ENCODE peak calls at places on chromosomes 12 and 14, in ten cellular contexts. G is lung; Y is CD8-positive, alpha-beta T cell; Q is IMR-90; B is aorta; C is left lung; A is GM23338; F is HCT116; L is pancreas; X is upper lobe of left lung. E is an unnamed sample. For H3K27me3 and H3K36me3, the result is how much of the 10 kb centered on the place peaks cover.

GRCh38 chr14:58668848-58669480 is 31.2 kb downstream of the DACT1 start:
- ATAC-seq in L (no peak), C (no peak), F (no peak), Q (no peak), A (no peak), B (no peak), X (no peak), Y (no peak), G (no peak), E (no peak)

GRCh38 chr12:76820888-76821482 is 57.1 kb downstream of the ZDHHC17 start:
- ATAC-seq in G (no peak), B (no peak), F (peak), X (no peak), C (peak), A (peak), Q (peak), Y (no peak), L (peak), E (no peak)

GRCh38 chr12:42396473-42397259 is 70.7 kb downstream of the PPHLN1 start:
- ATAC-seq in A (no peak), G (no peak), C (no peak), B (no peak), F (no peak), L (no peak), Y (no peak), Q (no peak), X (no peak), E (no peak)

GRCh38 chr12:130700492-130701401 is 15.4 kb downstream of the RIMBP2 start:
- ATAC-seq in B (no peak), A (no peak), C (no peak), Q (no peak), Y (no peak), X (peak), F (peak), G (no peak), L (no peak), E (no peak)

GRCh38 chr12:110920324-110920910 is at the start of gene MYL2:
- ATAC-seq in X (no peak), A (no peak), C (no peak), L (no peak), Q (no peak), F (no peak), B (no peak), G (no peak), Y (no peak), E (no peak)

GRCh38 chr14:96470331-96470730 is 31.9 kb upstream of the PAPOLA start:
- ATAC-seq in C (no peak), Y (no peak), B (no peak), A (no peak), F (no peak), L (no peak), G (no peak), Q (no peak), X (no peak), E (no peak)

GRCh38 chr12:51954465-51955361 is 3.2 kb downstream of the ACVR1B start:
- ATAC-seq in X (no peak), A (no peak), C (peak), B (no peak), Y (no peak), G (no peak), L (peak), F (no peak), Q (no peak), E (no peak)

GRCh38 chr12:106205208-106206069 is 42.4 kb downstream of the CKAP4 start:
- ATAC-seq in C (peak), Q (no peak), Y (no peak), G (no peak), A (peak), F (peak), B (no peak), X (peak), L (peak), E (no peak)

GRCh38 chr12:94290353-94290752 is 142.0 kb downstream of the PLXNC1 start:
- ATAC-seq in X (no peak), C (peak), B (peak), F (no peak), L (no peak), Q (peak), A (peak), G (no peak), Y (no peak), E (no peak)

GRCh38 chr14:96065661-96066459 is 26.7 kb downstream of the C14orf132 start:
- ATAC-seq in X (no peak), G (no peak), Q (no peak), L (peak), Y (no peak), F (no peak), C (no peak), A (peak), B (no peak), E (no peak)

GRCh38 chr12:52992699-52993557 is 13.3 kb upstream of the EIF4B start:
- ATAC-seq in A (no peak), Q (peak), B (no peak), G (no peak), C (no peak), F (peak), L (peak), Y (no peak), X (no peak), E (no peak)

GRCh38 chr12:123474493-123475255 is 16.7 kb downstream of the SNRNP35 start:
- ATAC-seq in G (no peak), B (no peak), C (no peak), Y (peak), F (no peak), Q (no peak), A (no peak), X (no peak), L (peak), E (no peak)

DNA sequence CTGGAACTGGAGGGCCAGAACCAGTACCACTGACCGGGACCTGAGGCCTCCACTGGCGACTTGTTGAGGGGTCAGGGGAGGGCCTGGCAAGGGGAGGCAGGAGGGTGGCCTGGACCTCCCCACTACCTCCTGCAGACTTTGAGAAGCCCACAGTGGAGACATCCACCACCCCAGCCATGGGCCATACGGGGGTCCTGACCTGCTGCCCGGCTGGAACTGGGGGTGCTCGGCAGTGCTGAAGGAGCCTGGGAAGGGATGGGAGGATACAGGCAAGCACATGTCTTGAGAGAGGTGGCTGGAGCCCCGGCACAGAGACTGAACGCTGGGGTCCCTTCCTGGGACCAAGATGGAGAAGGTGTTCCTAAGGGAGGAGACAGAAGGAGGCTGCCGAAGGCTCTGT is 14.3 kb downstream of the NGB start:
- ATAC-seq in X (no peak), C (no peak), F (no peak), L (no peak), Y (no peak), Q (no peak), A (no peak), B (no peak), G (no peak), E (no peak)
- H3K27me3 ChIP-seq in X (under half), C (under half), F (under half), L (under half), Y (under half), Q (under half), A (under half), B (under half), G (under half), E (half or more)

DNA sequence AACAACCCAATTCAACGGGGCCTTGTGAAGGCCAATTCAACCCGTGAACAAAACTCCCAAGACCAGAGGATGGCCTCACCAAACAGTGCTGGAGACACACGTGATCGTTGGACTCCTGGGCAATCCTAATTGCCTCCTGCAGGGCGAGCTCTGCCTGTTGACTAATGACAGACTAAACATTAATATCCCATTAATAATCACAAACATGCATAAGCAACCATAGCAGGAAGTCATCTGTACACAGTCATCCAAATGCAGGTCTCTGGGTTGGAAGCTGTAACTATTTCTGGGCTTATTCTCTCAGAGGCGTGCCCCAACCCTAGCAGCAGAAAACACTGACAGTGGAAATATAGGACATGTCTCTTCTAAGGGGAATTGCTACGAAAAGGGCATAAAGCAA is 20.9 kb downstream of the ANAPC5 start:
- ATAC-seq in A (no peak), L (peak), C (no peak), G (no peak), X (no peak), F (no peak), Y (no peak), B (no peak), Q (no peak), E (no peak)
- H3K36me3 ChIP-seq in A (half or more), L (under half), C (half or more), G (under half), X (under half), F (under half), Y (half or more), B (under half), Q (under half), E (half or more)

GRCh38 chr14:70188292-70188607 is 501 bp downstream of the SLC8A3 start:
- ATAC-seq in A (peak), Q (peak), F (no peak), Y (no peak), C (peak), X (no peak), B (no peak), L (peak), G (peak), E (no peak)
- H3K27me3 ChIP-seq in A (half or more), Q (under half), F (under half), Y (under half), C (under half), X (under half), B (under half), L (under half), G (under half), E (half or more)

GRCh38 chr12:105196090-105196489 is 39.9 kb downstream of the APPL2 start:
- ATAC-seq in G (no peak), B (no peak), X (no peak), Q (no peak), A (no peak), L (no peak), Y (no peak), C (no peak), F (no peak), E (no peak)
- H3K36me3 ChIP-seq in G (under half), B (under half), X (half or more), Q (half or more), A (under half), L (under half), Y (under half), C (half or more), F (under half), E (under half)

GRCh38 chr14:102920273-102920997 is 2.0 kb upstream of the AMN start:
- ATAC-seq in F (no peak), Y (no peak), B (no peak), C (no peak), Q (no peak), G (no peak), X (no peak), A (no peak), L (no peak), E (no peak)
- H3K27me3 ChIP-seq in F (under half), Y (under half), B (under half), C (under half), Q (under half), G (under half), X (under half), A (under half), L (under half), E (under half)

GRCh38 chr12:120140603-120141002 is 24.1 kb upstream of the RAB35 start:
- ATAC-seq in L (no peak), C (no peak), A (peak), F (no peak), Q (no peak), G (no peak), Y (no peak), X (no peak), B (no peak), E (no peak)

GRCh38 chr12:120136093-120136770 is 19.7 kb upstream of the RAB35 start:
- ATAC-seq in L (no peak), G (no peak), F (no peak), Q (no peak), Y (no peak), C (no peak), A (no peak), B (no peak), X (no peak), E (no peak)

GRCh38 chr12:120138366-120138765 is 21.8 kb upstream of the RAB35 start:
- ATAC-seq in G (no peak), C (no peak), Y (no peak), X (no peak), Q (no peak), B (no peak), A (no peak), F (no peak), L (no peak), E (no peak)

GRCh38 chr12:120139958-120140357 is 23.4 kb upstream of the RAB35 start:
- ATAC-seq in Q (peak), L (no peak), F (no peak), X (no peak), A (no peak), B (no peak), G (no peak), Y (no peak), C (no peak), E (no peak)

GRCh38 chr12:120137833-120138232 is 21.3 kb upstream of the RAB35 start:
- ATAC-seq in B (no peak), C (no peak), G (no peak), F (no peak), Q (no peak), X (no peak), Y (no peak), L (no peak), A (no peak), E (no peak)
- H3K36me3 ChIP-seq in B (under half), C (half or more), G (under half), F (half or more), Q (half or more), X (half or more), Y (half or more), L (half or more), A (half or more), E (under half)

DNA sequence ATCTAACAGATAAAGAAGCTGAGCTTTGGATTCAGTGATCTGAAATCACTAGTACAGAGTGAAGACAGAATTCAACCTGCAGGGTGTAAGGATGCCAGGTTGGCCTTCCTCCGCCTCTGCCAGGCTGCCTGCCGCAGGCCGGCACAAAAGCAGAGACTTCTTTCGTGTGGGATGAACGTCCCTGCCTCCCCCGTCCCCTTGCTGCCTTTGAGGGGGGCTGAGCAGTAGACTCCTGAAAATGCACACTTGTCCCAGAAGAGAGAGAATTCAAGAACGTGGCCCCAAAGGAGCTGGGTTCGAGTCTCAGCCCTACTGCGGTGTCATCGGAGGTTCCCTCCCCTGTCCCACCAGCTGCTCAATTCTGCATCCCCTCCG is 154.3 kb downstream of the BCL11B start:
- ATAC-seq in F (no peak), A (no peak), Q (no peak), L (no peak), C (no peak), X (no peak), B (no peak), G (no peak), Y (no peak), E (no peak)
- H3K27me3 ChIP-seq in F (under half), A (under half), Q (under half), L (under half), C (under half), X (under half), B (under half), G (under half), Y (under half), E (half or more)